ENCODE peak calls at places on chromosomes 2 and 18, in four cellular contexts. One of them, this sample, is unnamed.

GRCh38 chr2:128037624-128038023 is 9.8 kb upstream of the SAP130 start:
- DNase-seq in aorta: no peak
- DNase-seq in RWPE2: no peak
- DNase-seq in fibroblast of lung: no peak
- DNase-seq in this sample: peak

GRCh38 chr2:236947294-236947693 is 138.4 kb upstream of the COPS8 start:
- DNase-seq in aorta: no peak
- DNase-seq in RWPE2: no peak
- DNase-seq in fibroblast of lung: no peak
- DNase-seq in this sample: no peak

GRCh38 chr2:136025057-136025973 is 39.9 kb upstream of the DARS1 start:
- DNase-seq in aorta: peak
- DNase-seq in RWPE2: peak
- DNase-seq in fibroblast of lung: peak
- DNase-seq in this sample: peak

GRCh38 chr2:237772513-237772912 is 26.1 kb upstream of the RBM44 start:
- DNase-seq in aorta: no peak
- DNase-seq in RWPE2: no peak
- DNase-seq in fibroblast of lung: no peak
- DNase-seq in this sample: no peak

GRCh38 chr2:75192496-75192895 is 6.8 kb downstream of the TACR1 start:
- DNase-seq in aorta: no peak
- DNase-seq in RWPE2: no peak
- DNase-seq in fibroblast of lung: no peak
- DNase-seq in this sample: no peak

GRCh38 chr2:108324531-108325256 is 36.0 kb downstream of the SULT1C2 start:
- DNase-seq in aorta: no peak
- DNase-seq in RWPE2: no peak
- DNase-seq in fibroblast of lung: peak
- DNase-seq in this sample: no peak

GRCh38 chr2:98546186-98546585 is 62.1 kb downstream of the COA5 start:
- DNase-seq in aorta: no peak
- DNase-seq in RWPE2: no peak
- DNase-seq in fibroblast of lung: no peak
- DNase-seq in this sample: no peak

GRCh38 chr18:73136134-73136533 is 268.3 kb upstream of the NETO1 start:
- DNase-seq in aorta: no peak
- DNase-seq in RWPE2: no peak
- DNase-seq in fibroblast of lung: no peak
- DNase-seq in this sample: no peak

GRCh38 chr2:27960237-27960912 is 69.8 kb downstream of the BABAM2 start:
- DNase-seq in aorta: no peak
- DNase-seq in RWPE2: no peak
- DNase-seq in fibroblast of lung: peak
- DNase-seq in this sample: peak

DNA sequence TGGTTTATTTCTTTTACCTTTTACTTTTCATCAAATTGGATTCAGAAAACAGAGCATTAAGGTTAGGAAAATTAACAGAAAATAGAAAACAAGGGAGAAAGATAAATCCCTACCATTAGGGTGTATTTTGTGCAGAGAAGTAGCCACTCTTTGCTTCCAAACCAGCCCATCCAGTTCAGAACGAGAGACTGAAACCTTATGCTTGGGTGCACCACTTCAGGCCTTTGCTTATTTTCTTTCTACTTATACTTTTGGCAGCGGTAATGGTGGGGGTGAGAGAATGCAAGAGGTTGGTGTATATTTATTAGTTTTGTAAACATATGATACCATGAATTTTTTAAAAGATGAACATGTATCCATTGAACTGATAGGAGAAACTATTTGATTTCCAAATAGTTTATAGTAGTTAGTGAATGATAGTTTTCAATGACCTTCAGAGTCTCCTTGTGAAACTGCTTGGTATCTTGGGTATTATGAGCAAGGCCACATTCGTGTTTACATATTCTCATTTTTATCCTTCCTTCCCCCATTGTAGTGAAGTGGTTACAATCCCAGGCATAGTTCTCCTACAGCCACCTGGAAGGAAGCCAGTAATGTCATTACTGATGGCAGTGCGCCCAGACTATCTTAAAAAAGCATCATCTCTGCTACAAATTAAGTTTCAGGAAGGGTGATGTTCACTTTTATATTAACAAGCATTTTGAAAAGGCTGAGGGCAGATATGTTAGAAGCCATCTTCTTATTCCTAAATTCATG is 60.8 kb downstream of the MFSD6 start:
- DNase-seq in aorta: peak
- DNase-seq in RWPE2: no peak
- DNase-seq in fibroblast of lung: peak
- DNase-seq in this sample: peak
- H3K27ac ChIP-seq in aorta: peak
- H3K27ac ChIP-seq in RWPE2: peak
- H3K27ac ChIP-seq in fibroblast of lung: peak
- H3K27ac ChIP-seq in this sample: peak

DNA sequence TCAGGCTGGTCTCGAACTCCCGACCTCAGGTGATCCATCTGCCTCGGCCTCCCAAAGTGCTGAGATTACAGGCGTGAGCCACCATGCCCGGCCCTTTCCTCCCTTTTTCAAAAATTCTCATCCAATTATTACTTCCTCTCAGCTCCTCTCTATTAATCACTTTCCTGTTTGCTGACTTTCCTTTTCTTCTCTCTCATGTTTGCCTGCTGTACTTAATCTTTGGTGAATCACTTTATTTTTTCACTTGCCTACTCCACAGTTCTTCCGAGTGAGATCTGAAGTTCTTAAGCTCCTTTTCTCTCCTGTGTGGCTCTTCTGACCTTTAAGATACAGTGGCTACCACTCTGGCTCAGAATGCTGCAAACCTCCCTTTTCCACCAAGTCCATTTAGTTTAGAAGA is 126.3 kb upstream of the SERTAD2 start:
- DNase-seq in aorta: no peak
- DNase-seq in RWPE2: no peak
- DNase-seq in fibroblast of lung: no peak
- DNase-seq in this sample: no peak
- H3K4me3 ChIP-seq in aorta: no peak
- H3K4me3 ChIP-seq in RWPE2: no peak
- H3K4me3 ChIP-seq in fibroblast of lung: no peak
- H3K4me3 ChIP-seq in this sample: no peak

DNA sequence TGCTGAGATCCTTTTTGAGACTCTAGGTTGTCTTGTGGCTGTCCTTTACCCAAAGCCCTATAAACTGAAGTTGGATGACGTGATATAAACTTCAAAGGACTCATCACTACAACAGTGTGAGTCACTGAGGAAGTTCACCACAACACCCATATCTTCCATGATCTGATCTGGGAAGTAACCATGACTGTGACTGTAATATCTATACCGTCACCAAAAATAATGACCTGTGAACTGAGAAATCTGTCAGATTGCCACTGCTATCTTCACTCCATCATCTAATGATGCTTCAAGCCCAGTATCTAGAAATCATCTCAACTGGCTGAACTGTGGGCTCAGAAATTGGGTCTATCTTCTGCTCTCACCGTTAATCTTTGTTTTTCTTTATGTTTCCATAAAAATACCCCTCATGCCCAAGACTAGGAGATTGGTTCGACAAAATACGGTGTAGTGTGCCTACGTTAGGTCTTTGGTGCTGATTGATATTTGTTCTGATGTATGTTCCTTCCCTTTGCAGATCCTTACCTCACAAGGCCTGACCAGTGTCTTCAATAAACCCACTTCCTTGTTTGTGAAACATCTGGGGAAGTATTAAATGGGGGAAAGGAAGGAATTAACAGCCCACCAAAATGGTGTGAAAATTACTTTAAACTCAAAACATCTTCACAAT is 78.2 kb downstream of the MYL12B start:
- DNase-seq in aorta: no peak
- DNase-seq in RWPE2: no peak
- DNase-seq in fibroblast of lung: peak
- DNase-seq in this sample: no peak
- H3K27ac ChIP-seq in aorta: no peak
- H3K27ac ChIP-seq in RWPE2: no peak
- H3K27ac ChIP-seq in fibroblast of lung: no peak
- H3K27ac ChIP-seq in this sample: no peak

DNA sequence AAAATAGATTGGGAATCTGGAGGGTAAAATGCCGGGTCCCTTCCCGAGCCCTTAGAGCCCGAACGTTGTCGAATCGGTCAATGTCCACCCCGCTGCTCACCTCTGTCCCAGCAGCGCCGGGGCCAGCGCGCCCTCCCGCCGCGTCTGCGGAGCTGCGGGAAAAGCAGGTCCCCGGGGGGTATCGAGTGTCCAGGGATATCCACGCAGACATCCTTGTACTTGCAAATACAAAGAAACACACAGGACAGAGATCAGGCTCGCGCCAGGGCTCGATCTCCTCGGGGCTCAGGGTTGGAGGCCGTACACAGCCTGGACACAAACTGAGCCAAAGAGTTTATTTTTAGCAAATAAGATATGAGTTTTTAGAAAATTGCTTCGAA is 2.3 kb upstream of the GATA6 start:
- DNase-seq in aorta: no peak
- DNase-seq in RWPE2: no peak
- DNase-seq in fibroblast of lung: no peak
- DNase-seq in this sample: no peak
- H3K4me3 ChIP-seq in aorta: peak
- H3K4me3 ChIP-seq in RWPE2: no peak
- H3K4me3 ChIP-seq in fibroblast of lung: peak
- H3K4me3 ChIP-seq in this sample: no peak